ENCODE peak calls at places on chromosome 1, in four cellular contexts. R is H1, U is neuronal stem cell, Y is trophoblast cell. S is an unnamed sample.

GRCh38 chr1:230186003-230186863 is 119.2 kb downstream of the GALNT2 start:
- DNase-seq in R (no peak), U (no peak), Y (peak; percentile 61), S (peak; percentile 72)

GRCh38 chr1:59266927-59267293 is 30.0 kb upstream of the FGGY start:
- DNase-seq in R (no peak), U (no peak), Y (no peak), S (no peak)

GRCh38 chr1:22340066-22340465 is 111.6 kb upstream of the ZBTB40 start:
- DNase-seq in R (peak; percentile 40), U (no peak), Y (no peak), S (no peak)

GRCh38 chr1:53693361-53693760 is 45.6 kb downstream of the GLIS1 start:
- DNase-seq in R (no peak), U (no peak), Y (no peak), S (no peak)

GRCh38 chr1:151435174-151435573 is 24.1 kb downstream of the POGZ start:
- DNase-seq in R (no peak), U (no peak), Y (no peak), S (no peak)

GRCh38 chr1:155050560-155051341 is at the start of gene ADAM15:
- DNase-seq in R (peak; percentile 95), U (peak; percentile 81), Y (peak; percentile 96), S (peak; percentile 82)

GRCh38 chr1:212173572-212173971 is 111.6 kb upstream of the PPP2R5A start:
- DNase-seq in R (no peak), U (no peak), Y (peak; percentile 45), S (no peak)

GRCh38 chr1:203593723-203594122 is 32.9 kb upstream of the ATP2B4 start:
- DNase-seq in R (peak; percentile 63), U (no peak), Y (no peak), S (peak; percentile 96)

GRCh38 chr1:70855203-70855602 is 192.4 kb downstream of the PTGER3 start:
- DNase-seq in R (no peak), U (no peak), Y (no peak), S (no peak)

GRCh38 chr1:183039985-183040447 is 16.8 kb downstream of the LAMC1 start:
- DNase-seq in R (no peak), U (no peak), Y (peak; percentile 31), S (peak; percentile 85)

DNA sequence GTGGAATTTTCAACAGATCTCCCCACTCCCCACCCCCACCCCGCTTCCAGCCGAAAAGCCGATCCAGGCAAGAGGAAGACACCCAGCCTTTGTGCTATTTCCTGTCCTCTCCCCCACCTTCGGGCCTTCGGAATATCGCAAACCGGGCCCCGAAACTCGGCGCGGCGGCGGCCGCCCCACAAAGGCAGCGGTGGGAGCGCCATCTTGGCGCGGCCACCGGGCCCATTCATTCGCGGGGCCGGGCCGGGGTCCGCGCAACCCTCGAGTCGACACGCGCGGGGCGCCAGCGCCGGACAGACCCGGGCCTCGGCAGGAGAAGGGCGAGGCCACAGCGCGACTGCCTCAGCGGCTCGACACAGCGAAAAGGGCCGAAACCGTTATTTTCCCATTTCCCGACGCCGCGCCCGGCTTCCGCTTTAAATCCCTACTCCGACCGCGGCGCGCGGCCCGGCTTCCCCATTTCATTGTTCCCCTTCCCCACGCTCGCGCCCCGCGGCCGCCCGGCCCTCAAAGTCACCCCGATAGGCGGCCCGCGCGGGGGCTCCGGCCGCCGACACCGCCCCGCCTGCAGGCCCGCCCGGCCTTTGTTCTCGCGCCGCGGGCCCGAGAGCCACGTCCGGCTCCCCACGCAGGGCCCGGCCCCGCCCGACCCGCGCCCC is 911 bp downstream of the GNB1 start:
- DNase-seq in R (no peak), U (no peak), Y (peak; percentile 55), S (peak; percentile 50)
- H2BK12ac ChIP-seq in R (no peak overlapping the region), U (peak overlapping the region; percentile 41), Y (no peak overlapping the region), S (no peak overlapping the region)

GRCh38 chr1:153614189-153614900 is 1.4 kb upstream of the S100A16 start:
- DNase-seq in R (no peak), U (no peak), Y (no peak), S (no peak)

GRCh38 chr1:153612111-153612754 is 704 bp downstream of the S100A16 start:
- DNase-seq in R (no peak), U (no peak), Y (no peak), S (no peak)

GRCh38 chr1:153614906-153615305 is 1.2 kb downstream of the S100A14 start:
- DNase-seq in R (no peak), U (no peak), Y (no peak), S (no peak)

GRCh38 chr1:153612755-153613331 is at the start of gene S100A16:
- DNase-seq in R (peak; percentile 75), U (no peak), Y (no peak), S (peak; percentile 44)

DNA sequence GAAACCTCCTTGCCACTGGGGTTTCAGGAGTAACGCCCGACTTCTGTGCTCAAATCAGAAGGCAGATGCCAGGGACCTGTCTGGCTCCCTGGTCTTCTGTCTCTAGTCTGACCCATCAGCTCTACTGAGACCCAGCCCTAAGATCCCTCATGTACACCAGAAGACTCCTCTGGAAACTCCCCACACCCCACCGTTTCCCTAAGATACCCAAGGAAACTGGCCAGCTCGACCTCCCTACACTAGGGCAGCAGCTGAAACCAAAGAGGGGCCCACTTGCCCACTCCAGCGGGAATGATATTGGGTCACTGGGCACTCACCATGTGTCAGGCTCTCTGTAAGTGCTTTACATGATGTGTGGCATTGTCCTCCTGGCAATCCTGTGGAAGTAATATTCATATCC is 469 bp upstream of the S100A16 start:
- DNase-seq in R (no peak), U (no peak), Y (no peak), S (no peak)
- H3K4me3 ChIP-seq in R (no peak overlapping the region), U (no peak overlapping the region), Y (no peak overlapping the region), S (peak overlapping the region; percentile 10)

DNA sequence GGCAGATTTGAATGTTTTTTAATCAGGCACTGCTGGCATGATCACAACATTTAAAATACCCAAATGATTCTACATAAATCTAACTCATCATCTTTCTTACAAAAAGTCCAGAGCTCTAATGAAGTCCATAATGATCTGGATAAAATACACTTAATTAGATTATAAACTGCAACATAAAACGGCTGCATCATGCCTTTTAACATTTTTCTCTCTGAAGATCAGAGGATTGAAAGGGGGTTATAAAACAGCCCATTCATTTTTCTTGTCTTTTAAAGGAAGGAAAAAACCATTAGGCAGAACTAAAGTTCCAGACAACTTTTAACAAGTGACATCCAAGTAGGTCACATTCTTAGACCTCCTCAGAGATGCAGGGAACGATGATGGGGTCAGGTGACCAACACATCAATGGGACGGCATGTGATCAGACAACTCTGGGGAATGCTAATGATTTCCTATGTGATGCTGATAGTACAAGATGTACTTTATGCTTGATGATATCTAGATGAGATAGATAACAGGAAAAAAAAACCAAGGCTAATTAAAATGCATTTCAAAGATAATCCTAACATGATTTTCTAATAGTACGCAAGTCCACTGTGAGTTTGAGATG is 455.1 kb downstream of the SMYD3 start:
- DNase-seq in R (no peak), U (no peak), Y (peak; percentile 55), S (no peak)
- H2BK12ac ChIP-seq in R (no peak overlapping the region), U (no peak overlapping the region), Y (no peak overlapping the region), S (no peak overlapping the region)

GRCh38 chr1:165628127-165628857 is 2.7 kb upstream of the MGST3 start:
- DNase-seq in R (no peak), U (no peak), Y (no peak), S (no peak)

GRCh38 chr1:165631403-165632151 is 543 bp downstream of the MGST3 start:
- DNase-seq in R (peak; percentile 66), U (peak; percentile 38), Y (peak; percentile 88), S (peak; percentile 95)

GRCh38 chr1:165629131-165629530 is 1.9 kb upstream of the MGST3 start:
- DNase-seq in R (no peak), U (no peak), Y (peak; percentile 50), S (no peak)

GRCh38 chr1:165630629-165631402 is at the start of gene MGST3:
- DNase-seq in R (peak; percentile 90), U (peak; percentile 94), Y (peak; percentile 100), S (peak; percentile 97)

GRCh38 chr1:165629848-165630628 is 996 bp upstream of the MGST3 start:
- DNase-seq in R (no peak), U (no peak), Y (no peak), S (no peak)
- H3K4me3 ChIP-seq in R (peak overlapping the region; percentile 80), U (peak overlapping the region; percentile 79), Y (peak overlapping the region; percentile 76), S (peak overlapping the region; percentile 92)